ENCODE peak calls at places on chromosomes 6 and 20, in six cellular contexts. A is activated gamma-delta T cell treated with anti-CD3 and anti-CD28 coated beads, Interleukin-2, amount 50 U/mL, for 16 hours; S is cerebellar cortex; Q is activated T-cell treated with anti-CD3 and anti-CD28 coated beads, Interleukin-2, amount 50 U/mL, for 24 hours; P is stomach; M is GM23338. Y is an unnamed sample.

GRCh38 chr20:49228676-49229075 is 9.5 kb downstream of the DDX27 start:
- DNase-seq in Q (no peak), S (peak; percentile 65), M (no peak), P (no peak), A (no peak), Y (no peak)

GRCh38 chr6:36852481-36853147 is 13.4 kb upstream of the CPNE5 start:
- DNase-seq in Q (no peak), S (peak; percentile 83), M (no peak), P (no peak), A (no peak), Y (no peak)

GRCh38 chr6:9789201-9789600 is 625.7 kb downstream of the TFAP2A start:
- DNase-seq in Q (no peak), P (no peak), S (no peak), A (no peak), M (peak; percentile 27), Y (no peak)

GRCh38 chr6:157954150-157955117 is 27.2 kb upstream of the SYNJ2 start:
- DNase-seq in M (peak; percentile 43), Q (no peak), P (peak; percentile 87), A (no peak), S (no peak), Y (no peak)

GRCh38 chr20:37421988-37422387 is 76.0 kb downstream of the SRC start:
- DNase-seq in Q (no peak), P (no peak), S (no peak), M (no peak), A (no peak), Y (no peak)

GRCh38 chr20:14481863-14482262 is 144.5 kb upstream of the FLRT3 start:
- DNase-seq in S (no peak), M (no peak), Q (no peak), A (no peak), P (no peak), Y (no peak)

GRCh38 chr20:844473-845225 is 11.1 kb downstream of the FAM110A start:
- DNase-seq in S (peak; percentile 95), P (peak; percentile 96), A (peak; percentile 86), Q (peak; percentile 87), M (peak; percentile 98), Y (peak; percentile 96)

GRCh38 chr20:15772826-15773225 is 800.4 kb downstream of the KIF16B start:
- DNase-seq in Q (no peak), P (no peak), S (no peak), A (no peak), M (no peak), Y (no peak)

GRCh38 chr6:142885182-142885867 is 59.7 kb downstream of the HIVEP2 start:
- DNase-seq in S (peak; percentile 82), P (no peak), M (peak; percentile 91), Q (peak; percentile 62), A (peak; percentile 36), Y (peak; percentile 77)

GRCh38 chr6:94349227-94349626 is 929.9 kb upstream of the EPHA7 start:
- DNase-seq in A (no peak), Q (no peak), M (no peak), P (no peak), S (no peak), Y (no peak)